ENCODE peak calls at places on chromosomes 4 and X, in six cellular contexts. One of them, this sample, is unnamed.

GRCh38 chr4:149161247-149161646 is 654.4 kb downstream of the IQCM start:
- DNase-seq in G401: no peak
- DNase-seq in LoVo: no peak
- DNase-seq in stimulated activated CD4-positive, alpha-beta T cell treated with anti-CD3 and anti-CD28 coated beads, Interleukin-4, amount 100 ng/mL, for 48 hours: no peak
- DNase-seq in progenitor cell of endocrine pancreas: no peak
- DNase-seq in NCI-H1092 treated with DMSO at 0.1 percent for 48 hours: no peak
- DNase-seq in this sample: no peak

GRCh38 chr4:157674699-157675098 is 454.2 kb downstream of the GRIA2 start:
- DNase-seq in G401: peak
- DNase-seq in LoVo: no peak
- DNase-seq in stimulated activated CD4-positive, alpha-beta T cell treated with anti-CD3 and anti-CD28 coated beads, Interleukin-4, amount 100 ng/mL, for 48 hours: no peak
- DNase-seq in progenitor cell of endocrine pancreas: no peak
- DNase-seq in NCI-H1092 treated with DMSO at 0.1 percent for 48 hours: no peak
- DNase-seq in this sample: no peak

GRCh38 chrX:146241902-146242301 is 424.3 kb downstream of the SLITRK2 start:
- DNase-seq in G401: no peak
- DNase-seq in LoVo: no peak
- DNase-seq in stimulated activated CD4-positive, alpha-beta T cell treated with anti-CD3 and anti-CD28 coated beads, Interleukin-4, amount 100 ng/mL, for 48 hours: no peak
- DNase-seq in progenitor cell of endocrine pancreas: no peak
- DNase-seq in NCI-H1092 treated with DMSO at 0.1 percent for 48 hours: no peak
- DNase-seq in this sample: no peak

GRCh38 chr4:168636506-168637176 is 139.8 kb downstream of the PALLD start:
- DNase-seq in G401: no peak
- DNase-seq in LoVo: no peak
- DNase-seq in stimulated activated CD4-positive, alpha-beta T cell treated with anti-CD3 and anti-CD28 coated beads, Interleukin-4, amount 100 ng/mL, for 48 hours: no peak
- DNase-seq in progenitor cell of endocrine pancreas: no peak
- DNase-seq in NCI-H1092 treated with DMSO at 0.1 percent for 48 hours: no peak
- DNase-seq in this sample: no peak

GRCh38 chrX:65516756-65517155 is 17.8 kb downstream of the LAS1L start:
- DNase-seq in G401: no peak
- DNase-seq in LoVo: no peak
- DNase-seq in stimulated activated CD4-positive, alpha-beta T cell treated with anti-CD3 and anti-CD28 coated beads, Interleukin-4, amount 100 ng/mL, for 48 hours: no peak
- DNase-seq in progenitor cell of endocrine pancreas: no peak
- DNase-seq in NCI-H1092 treated with DMSO at 0.1 percent for 48 hours: no peak
- DNase-seq in this sample: no peak

GRCh38 chr4:83207497-83208105 is 77.0 kb downstream of the COQ2 start:
- DNase-seq in G401: no peak
- DNase-seq in LoVo: peak
- DNase-seq in stimulated activated CD4-positive, alpha-beta T cell treated with anti-CD3 and anti-CD28 coated beads, Interleukin-4, amount 100 ng/mL, for 48 hours: no peak
- DNase-seq in progenitor cell of endocrine pancreas: no peak
- DNase-seq in NCI-H1092 treated with DMSO at 0.1 percent for 48 hours: no peak
- DNase-seq in this sample: no peak

GRCh38 chrX:33252306-33252825 is 41.0 kb upstream of the DMD start:
- DNase-seq in G401: no peak
- DNase-seq in LoVo: no peak
- DNase-seq in stimulated activated CD4-positive, alpha-beta T cell treated with anti-CD3 and anti-CD28 coated beads, Interleukin-4, amount 100 ng/mL, for 48 hours: no peak
- DNase-seq in progenitor cell of endocrine pancreas: no peak
- DNase-seq in NCI-H1092 treated with DMSO at 0.1 percent for 48 hours: no peak
- DNase-seq in this sample: no peak

GRCh38 chrX:11509786-11510185 is 155.9 kb downstream of the ARHGAP6 start:
- DNase-seq in G401: no peak
- DNase-seq in LoVo: no peak
- DNase-seq in stimulated activated CD4-positive, alpha-beta T cell treated with anti-CD3 and anti-CD28 coated beads, Interleukin-4, amount 100 ng/mL, for 48 hours: no peak
- DNase-seq in progenitor cell of endocrine pancreas: no peak
- DNase-seq in NCI-H1092 treated with DMSO at 0.1 percent for 48 hours: no peak
- DNase-seq in this sample: no peak

GRCh38 chrX:123222920-123223319 is 38.8 kb downstream of the GRIA3 start:
- DNase-seq in G401: no peak
- DNase-seq in LoVo: no peak
- DNase-seq in stimulated activated CD4-positive, alpha-beta T cell treated with anti-CD3 and anti-CD28 coated beads, Interleukin-4, amount 100 ng/mL, for 48 hours: no peak
- DNase-seq in progenitor cell of endocrine pancreas: no peak
- DNase-seq in NCI-H1092 treated with DMSO at 0.1 percent for 48 hours: no peak
- DNase-seq in this sample: no peak

GRCh38 chr4:142900622-142901021 is 54.5 kb upstream of the INPP4B start:
- DNase-seq in G401: no peak
- DNase-seq in LoVo: no peak
- DNase-seq in stimulated activated CD4-positive, alpha-beta T cell treated with anti-CD3 and anti-CD28 coated beads, Interleukin-4, amount 100 ng/mL, for 48 hours: no peak
- DNase-seq in progenitor cell of endocrine pancreas: no peak
- DNase-seq in NCI-H1092 treated with DMSO at 0.1 percent for 48 hours: no peak
- DNase-seq in this sample: no peak

This sample was measured in NCI-H748 treated with DMSO at 0.1 percent for 48 hours.